ENCODE peak calls at places on chromosomes 16 and 17, in six cellular contexts. Q, E, B, N, P and Y are unnamed samples.

GRCh38 chr16:88058136-88058535 is 106.9 kb downstream of the BANP start:
- DNase-seq in Q (no peak), E (no peak), B (no peak), N (no peak), P (peak), Y (no peak)

GRCh38 chr16:49183911-49184310 is 97.7 kb downstream of the CBLN1 start:
- DNase-seq in Q (peak), E (peak), B (peak), N (no peak), P (no peak), Y (no peak)

GRCh38 chr17:39304188-39304587 is 78.4 kb upstream of the STAC2 start:
- DNase-seq in Q (no peak), E (no peak), B (no peak), N (no peak), P (no peak), Y (no peak)

GRCh38 chr17:82661717-82662683 is 13.8 kb upstream of the WDR45B start:
- DNase-seq in Q (no peak), E (no peak), B (no peak), N (no peak), P (no peak), Y (no peak)

GRCh38 chr17:39979865-39980401 is 674 bp upstream of the PSMD3 start:
- DNase-seq in Q (no peak), E (peak), B (no peak), N (no peak), P (no peak), Y (no peak)

GRCh38 chr17:68437979-68438877 is 19.1 kb downstream of the WIPI1 start:
- DNase-seq in Q (no peak), E (no peak), B (no peak), N (no peak), P (no peak), Y (no peak)

GRCh38 chr17:67211742-67212141 is 33.3 kb downstream of the HELZ start:
- DNase-seq in Q (no peak), E (no peak), B (no peak), N (no peak), P (no peak), Y (no peak)

GRCh38 chr17:81340606-81341346 is 45.7 kb upstream of the SLC38A10 start:
- DNase-seq in Q (no peak), E (no peak), B (peak), N (no peak), P (peak), Y (no peak)

GRCh38 chr16:70304892-70305448 is 6.0 kb downstream of the DDX19B start:
- DNase-seq in Q (no peak), E (no peak), B (no peak), N (no peak), P (no peak), Y (no peak)

GRCh38 chr17:82947051-82947991 is 107.5 kb upstream of the ZNF750 start:
- DNase-seq in Q (no peak), E (no peak), B (no peak), N (no peak), P (peak), Y (no peak)

GRCh38 chr17:14746784-14747575 is 446.1 kb downstream of the HS3ST3B1 start:
- DNase-seq in Q (no peak), E (no peak), B (no peak), N (no peak), P (no peak), Y (no peak)

GRCh38 chr17:32127156-32127897 is 15.0 kb upstream of the RHOT1 start:
- DNase-seq in Q (peak), E (peak), B (peak), N (peak), P (peak), Y (peak)

GRCh38 chr17:32869345-32870026 is 7.4 kb downstream of the MYO1D start:
- DNase-seq in Q (no peak), E (no peak), B (no peak), N (no peak), P (no peak), Y (no peak)